ENCODE peak calls at places on chromosomes 12 and 14, in five cellular contexts. B, Y, Q, O and N are unnamed samples.

GRCh38 chr12:113211160-113211559 is 10.1 kb upstream of the TPCN1 start:
- DNase-seq in Q (no peak), B (no peak), O (no peak), Y (no peak), N (no peak)

GRCh38 chr12:72006766-72007165 is 68.1 kb downstream of the TPH2 start:
- DNase-seq in O (no peak), Y (no peak), B (no peak), Q (no peak), N (no peak)

GRCh38 chr14:35385042-35385839 is 19.3 kb downstream of the NFKBIA start:
- DNase-seq in O (peak), Q (no peak), B (peak), Y (peak), N (no peak)

GRCh38 chr12:96395236-96395635 is 5.0 kb downstream of the CDK17 start:
- DNase-seq in O (no peak), Q (no peak), Y (no peak), B (no peak), N (no peak)

GRCh38 chr12:1605129-1606020 is 11.0 kb upstream of the FBXL14 start:
- DNase-seq in O (peak), Y (peak), Q (peak), B (peak), N (peak)

GRCh38 chr12:132698336-132698735 is 10.9 kb downstream of the PXMP2 start:
- DNase-seq in O (no peak), Y (no peak), Q (no peak), B (no peak), N (no peak)

GRCh38 chr14:60328588-60328987 is 79.6 kb downstream of the PPM1A start:
- DNase-seq in Q (no peak), O (no peak), B (no peak), Y (no peak), N (no peak)

GRCh38 chr12:81329088-81329487 is 251.2 kb downstream of the ACSS3 start:
- DNase-seq in Q (peak), B (no peak), O (no peak), Y (no peak), N (peak)

GRCh38 chr12:11810962-11811361 is 161.5 kb downstream of the ETV6 start:
- DNase-seq in O (no peak), Q (no peak), Y (no peak), B (no peak), N (no peak)

GRCh38 chr12:59452746-59453145 is 143.1 kb upstream of the SLC16A7 start:
- DNase-seq in Y (no peak), Q (no peak), B (peak), O (no peak), N (no peak)

GRCh38 chr12:68158427-68158826 is 1.1 kb downstream of the IFNG start:
- DNase-seq in Q (peak), O (no peak), B (peak), Y (no peak), N (peak)

GRCh38 chr12:17470460-17470859 is 619.5 kb downstream of the RERGL start:
- DNase-seq in B (no peak), Q (no peak), O (no peak), Y (no peak), N (no peak)

GRCh38 chr14:90301580-90302181 is 30.1 kb downstream of the NRDE2 start:
- DNase-seq in O (no peak), Y (no peak), B (peak), Q (no peak), N (no peak)

GRCh38 chr12:3164454-3165310 is 87.5 kb downstream of the TSPAN9 start:
- DNase-seq in Y (peak), Q (no peak), O (no peak), B (peak), N (no peak)

GRCh38 chr12:105659355-105660075 is 329.0 kb downstream of the C12orf75 start:
- DNase-seq in O (peak), Q (no peak), Y (peak), B (no peak), N (no peak)

GRCh38 chr14:105844047-105844630 is 317.8 kb downstream of the TMEM121 start:
- DNase-seq in Q (no peak), Y (no peak), O (no peak), B (no peak), N (no peak)

GRCh38 chr14:20997564-20997963 is 1.5 kb upstream of the SLC39A2 start:
- DNase-seq in Q (no peak), Y (no peak), O (no peak), B (no peak), N (no peak)
- TF ChIP-seq CTCF in Q (no peak), Y (no peak), O (no peak), B (no peak), N (no peak)

GRCh38 chr12:77323778-77324415 is 258.5 kb upstream of the E2F7 start:
- DNase-seq in O (no peak), Q (no peak), Y (no peak), B (no peak), N (no peak)

GRCh38 chr12:77324416-77324762 is 259.0 kb upstream of the E2F7 start:
- DNase-seq in Y (no peak), B (no peak), O (no peak), Q (no peak), N (no peak)

GRCh38 chr12:77328326-77328725 is 263.0 kb upstream of the E2F7 start:
- DNase-seq in Q (no peak), O (no peak), B (no peak), Y (no peak), N (no peak)

GRCh38 chr12:77325505-77325904 is 260.1 kb upstream of the E2F7 start:
- DNase-seq in O (no peak), Y (no peak), B (no peak), Q (peak), N (peak)

GRCh38 chr12:77324763-77325468 is 259.5 kb upstream of the E2F7 start:
- DNase-seq in Y (peak), O (peak), B (peak), Q (peak), N (peak)
- TF ChIP-seq CTCF in Y (no peak), O (peak), B (peak), Q (no peak), N (peak)

DNA sequence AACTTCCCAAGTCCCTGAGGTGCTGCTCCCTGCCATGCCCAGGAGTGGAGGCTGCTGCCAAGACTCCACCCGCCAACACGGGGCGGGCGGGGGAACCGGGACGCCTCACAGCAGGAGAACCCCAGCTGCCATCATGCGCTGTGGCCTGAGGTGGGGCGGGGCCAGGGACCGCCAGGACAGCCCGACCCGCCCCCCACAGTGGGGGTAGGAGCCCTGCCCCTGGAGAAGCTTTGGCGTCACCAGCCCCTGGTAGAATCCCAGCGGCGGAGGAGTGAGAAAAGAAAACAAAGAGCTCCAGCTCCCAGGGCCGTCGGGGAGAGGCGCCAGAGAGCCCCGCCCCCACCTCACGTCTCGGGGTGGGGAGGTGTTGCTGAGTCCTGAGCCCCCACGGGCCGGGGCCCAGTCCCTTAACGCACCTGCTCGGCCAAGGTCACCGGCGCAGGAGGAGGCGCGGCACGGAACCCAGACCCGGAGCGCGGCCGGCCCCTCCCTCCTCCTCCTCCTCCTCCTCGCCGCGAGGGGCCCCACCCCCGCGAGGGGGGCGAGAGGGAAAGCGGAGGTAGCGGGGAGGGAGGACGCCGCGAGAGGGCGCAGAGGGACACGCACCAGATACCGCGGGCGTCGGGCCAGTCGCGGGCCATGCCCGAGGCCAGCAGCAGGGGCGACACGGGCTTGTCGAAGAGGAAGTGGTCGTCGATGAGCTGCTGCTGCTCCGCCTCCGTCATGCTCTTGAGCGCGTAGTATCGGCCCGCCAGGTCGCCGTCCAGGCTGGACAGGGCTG is 1.8 kb downstream of the CKB start:
- DNase-seq in B (peak), Y (peak), O (peak), Q (peak), N (peak)
- TF ChIP-seq CTCF in B (peak), Y (peak), O (peak), Q (peak), N (peak)

GRCh38 chr12:52083638-52083996 is 4.1 kb downstream of the SMIM41 start:
- DNase-seq in B (no peak), Q (no peak), Y (no peak), O (no peak), N (no peak)
- TF ChIP-seq CTCF in B (no peak), Q (no peak), Y (no peak), O (no peak), N (no peak)

DNA sequence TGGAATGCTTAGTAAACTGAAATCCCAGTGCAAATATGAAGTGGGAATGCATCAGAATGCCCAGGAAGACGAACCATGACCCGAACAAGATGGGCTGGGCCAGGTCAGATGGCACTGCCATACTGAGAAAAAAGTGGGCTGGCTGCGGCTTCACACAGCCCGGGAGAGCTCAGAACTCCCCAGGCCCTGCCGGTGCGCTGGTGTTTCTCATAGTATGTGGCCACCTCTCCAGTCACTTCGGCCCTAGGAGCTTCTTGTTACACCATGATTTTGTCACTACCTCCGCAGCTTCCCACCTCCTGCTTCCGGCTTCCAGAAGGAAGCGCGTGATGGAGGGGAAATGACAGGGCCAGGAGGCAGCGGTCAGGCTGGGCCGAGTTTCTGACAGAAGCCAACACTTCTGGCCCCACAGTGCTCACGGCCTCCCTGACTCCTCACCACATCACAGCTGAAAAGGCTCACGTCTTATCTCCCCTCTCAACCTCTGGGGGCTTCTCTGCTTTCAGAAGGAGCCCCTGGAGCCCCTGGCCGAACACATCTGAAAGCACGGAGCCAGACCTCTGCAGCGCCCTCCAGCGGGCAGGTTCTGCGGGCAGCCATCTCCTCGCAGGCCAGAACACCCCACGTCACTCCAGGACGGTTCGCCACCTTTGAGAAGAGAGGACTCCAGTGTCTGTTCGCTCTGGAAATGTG is 30.7 kb downstream of the DAD1 start:
- DNase-seq in B (no peak), Q (peak), O (no peak), Y (no peak), N (no peak)
- TF ChIP-seq CTCF in B (peak), Q (no peak), O (no peak), Y (no peak), N (no peak)